ENCODE peak calls at places on chromosomes 4 and X, in six cellular contexts. Z, X, H, S, C and P are unnamed samples.

GRCh38 chr4:66562276-66562806 is 892.1 kb upstream of the EPHA5 start:
- DNase-seq in Z (no peak), X (no peak), H (no peak), S (peak; percentile 44), C (no peak), P (no peak)

GRCh38 chrX:53125506-53125905 is 31.6 kb downstream of the KANTR start:
- DNase-seq in Z (no peak), X (no peak), H (no peak), S (no peak), C (no peak), P (no peak)

GRCh38 chr4:183758735-183759447 is 99.8 kb downstream of the TRAPPC11 start:
- DNase-seq in Z (no peak), X (no peak), H (no peak), S (peak; percentile 27), C (no peak), P (no peak)

GRCh38 chr4:1210971-1211370 is 38.0 kb downstream of the CTBP1 start:
- DNase-seq in Z (no peak), X (no peak), H (no peak), S (no peak), C (no peak), P (no peak)

GRCh38 chr4:150547154-150547838 is 34.7 kb upstream of the MAB21L2 start:
- DNase-seq in Z (no peak), X (no peak), H (no peak), S (no peak), C (no peak), P (no peak)

GRCh38 chr4:107299646-107300045 is 263.5 kb upstream of the DKK2 start:
- DNase-seq in Z (no peak), X (no peak), H (no peak), S (no peak), C (no peak), P (no peak)

GRCh38 chrX:151402719-151403390 is 5.8 kb downstream of the VMA21 start:
- DNase-seq in Z (no peak), X (no peak), H (no peak), S (no peak), C (no peak), P (no peak)

GRCh38 chrX:25144043-25144940 is 128.5 kb upstream of the ARX start:
- DNase-seq in Z (peak; percentile 55), X (peak; percentile 42), H (peak; percentile 24), S (peak; percentile 67), C (peak; percentile 35), P (no peak)

GRCh38 chrX:113260474-113260873 is 419.8 kb upstream of the AMOT start:
- DNase-seq in Z (no peak), X (no peak), H (no peak), S (peak; percentile 3), C (no peak), P (no peak)

GRCh38 chr4:1345905-1346780 is 865 bp upstream of the UVSSA start:
- DNase-seq in Z (peak; percentile 30), X (peak; percentile 51), H (peak; percentile 16), S (peak; percentile 57), C (peak; percentile 44), P (no peak)

GRCh38 chr4:159856451-159856850 is 753.6 kb downstream of the RAPGEF2 start:
- DNase-seq in Z (no peak), X (no peak), H (no peak), S (no peak), C (no peak), P (no peak)

GRCh38 chr4:8006471-8006870 is 66.8 kb upstream of the AFAP1 start:
- DNase-seq in Z (no peak), X (no peak), H (no peak), S (no peak), C (no peak), P (no peak)

GRCh38 chrX:82961129-82961528 is 547.0 kb upstream of the POU3F4 start:
- DNase-seq in Z (no peak), X (no peak), H (no peak), S (no peak), C (no peak), P (no peak)

GRCh38 chr4:173508386-173509002 is 21.5 kb downstream of the HAND2 start:
- DNase-seq in Z (no peak), X (no peak), H (no peak), S (no peak), C (peak; percentile 17), P (no peak)

GRCh38 chr4:79247695-79248394 is 78.0 kb downstream of the NAA11 start:
- DNase-seq in Z (no peak), X (no peak), H (no peak), S (no peak), C (no peak), P (no peak)

GRCh38 chrX:148522006-148522405 is 21.6 kb downstream of the AFF2 start:
- DNase-seq in Z (no peak), X (no peak), H (no peak), S (no peak), C (no peak), P (no peak)

GRCh38 chrX:93538575-93538974 is 134.8 kb downstream of the NAP1L3 start:
- DNase-seq in Z (no peak), X (no peak), H (peak; percentile 0), S (peak; percentile 0), C (no peak), P (no peak)

GRCh38 chr4:100421356-100421978 is 96.4 kb downstream of the EMCN start:
- DNase-seq in Z (no peak), X (no peak), H (peak; percentile 24), S (peak; percentile 57), C (no peak), P (no peak)